ENCODE peak calls at places on chromosomes 11 and 22, in seven cellular contexts. U, Z, V, F, S, G and H are unnamed samples.

GRCh38 chr11:9530020-9530628 is 43.3 kb upstream of the WEE1 start:
- DNase-seq in S (no peak), F (no peak), G (no peak), V (no peak), Z (no peak), U (no peak), H (no peak)

GRCh38 chr11:130785376-130786110 is 130.7 kb downstream of the SNX19 start:
- DNase-seq in F (no peak), Z (no peak), G (no peak), S (peak; percentile 39), V (no peak), U (no peak), H (no peak)

GRCh38 chr22:48744967-48745841 is 1082.5 kb downstream of the BRD1 start:
- DNase-seq in V (no peak), F (no peak), S (no peak), U (no peak), G (no peak), Z (no peak), H (no peak)

GRCh38 chr11:120702656-120703055 is 191.1 kb downstream of the GRIK4 start:
- DNase-seq in Z (peak; percentile 28), U (no peak), S (no peak), V (no peak), F (no peak), G (peak; percentile 62), H (peak; percentile 33)

GRCh38 chr11:126114486-126115252 is 52.0 kb upstream of the CDON start:
- DNase-seq in S (no peak), G (no peak), Z (no peak), U (no peak), V (no peak), F (no peak), H (no peak)

GRCh38 chr11:80383655-80384054 is 942.8 kb upstream of the TENM4 start:
- DNase-seq in F (no peak), G (no peak), V (peak; percentile 3), U (no peak), S (no peak), Z (no peak), H (no peak)

GRCh38 chr22:31754813-31755212 is 994 bp downstream of the DEPDC5 start:
- DNase-seq in V (no peak), S (no peak), Z (no peak), F (no peak), U (no peak), G (no peak), H (no peak)

GRCh38 chr11:94876222-94876621 is 97.1 kb downstream of the CWC15 start:
- DNase-seq in F (no peak), U (no peak), G (no peak), Z (no peak), S (no peak), V (no peak), H (no peak)

GRCh38 chr11:69005631-69006368 is 7.2 kb downstream of the MRGPRF start:
- DNase-seq in G (no peak), Z (no peak), F (no peak), U (no peak), V (no peak), S (no peak), H (no peak)

GRCh38 chr22:19797086-19797485 is 36.5 kb downstream of the TBX1 start:
- DNase-seq in S (no peak), F (no peak), V (no peak), Z (no peak), G (no peak), U (no peak), H (no peak)

GRCh38 chr11:69012092-69013008 is 696 bp downstream of the MRGPRF start:
- DNase-seq in U (no peak), Z (no peak), G (no peak), F (no peak), V (no peak), S (no peak), H (no peak)

GRCh38 chr11:126764221-126764620 is 236.3 kb downstream of the KIRREL3 start:
- DNase-seq in S (no peak), U (no peak), V (no peak), F (no peak), Z (no peak), G (peak; percentile 70), H (no peak)

GRCh38 chr11:35344990-35345655 is 74.2 kb downstream of the SLC1A2 start:
- DNase-seq in S (no peak), Z (no peak), V (no peak), F (no peak), U (no peak), G (no peak), H (peak; percentile 22)

GRCh38 chr11:19656140-19656541 is 56.5 kb upstream of the NAV2 start:
- DNase-seq in U (no peak), V (no peak), Z (no peak), G (no peak), S (no peak), F (no peak), H (no peak)

GRCh38 chr11:125956371-125956770 is 10.5 kb downstream of the VSIG10L2 start:
- DNase-seq in U (peak; percentile 58), S (no peak), G (no peak), F (no peak), Z (no peak), V (no peak), H (no peak)

GRCh38 chr11:35146074-35146521 is 7.1 kb downstream of the CD44 start:
- DNase-seq in U (no peak), Z (no peak), V (no peak), F (no peak), S (no peak), G (no peak), H (peak; percentile 48)

GRCh38 chr11:57073121-57073520 is 84.4 kb downstream of the OR5AK2 start:
- DNase-seq in G (no peak), U (no peak), S (no peak), V (no peak), Z (no peak), F (no peak), H (no peak)

GRCh38 chr11:95516786-95517185 is 272.8 kb downstream of the FAM76B start:
- DNase-seq in U (no peak), Z (no peak), S (peak; percentile 72), F (no peak), V (no peak), G (no peak), H (no peak)

GRCh38 chr22:44887941-44888366 is 121.9 kb downstream of the PHF21B start:
- DNase-seq in V (no peak), G (no peak), F (no peak), S (no peak), U (no peak), Z (no peak), H (no peak)